ENCODE peak calls at places on chromosomes 16 and 17, in ten cellular contexts. O, L, M, B, J, P, I, U, S and C are unnamed samples.

GRCh38 chr16:79334127-79334526 is 266.4 kb downstream of the MAF start:
- DNase-seq in U (peak; percentile 26), O (no peak), B (no peak), S (peak; percentile 50), M (no peak), L (no peak), I (no peak), P (no peak), J (no peak), C (no peak)

GRCh38 chr17:11705111-11705510 is 106.8 kb downstream of the DNAH9 start:
- DNase-seq in U (no peak), P (no peak), O (no peak), L (peak; percentile 3), J (no peak), M (no peak), B (no peak), S (no peak), I (no peak), C (no peak)

GRCh38 chr17:77494664-77495435 is 354.1 kb downstream of the SEC14L1 start:
- DNase-seq in S (peak; percentile 84), J (peak; percentile 49), L (peak; percentile 74), P (peak; percentile 77), B (peak; percentile 82), I (peak; percentile 58), M (peak; percentile 50), O (peak; percentile 79), U (peak; percentile 80), C (peak; percentile 63)

GRCh38 chr16:4152267-4152666 is 36.0 kb upstream of the ADCY9 start:
- DNase-seq in U (no peak), M (no peak), I (no peak), P (no peak), L (no peak), O (no peak), S (no peak), J (no peak), B (no peak), C (no peak)

GRCh38 chr17:68197997-68198930 is 49.6 kb upstream of the AMZ2 start:
- DNase-seq in B (no peak), P (no peak), L (no peak), I (no peak), U (peak; percentile 47), J (no peak), S (no peak), O (no peak), M (no peak), C (peak; percentile 69)

GRCh38 chr16:68257906-68258800 is 6.2 kb upstream of the SLC7A6 start:
- DNase-seq in B (no peak), U (no peak), J (no peak), M (peak; percentile 35), L (peak; percentile 77), P (peak; percentile 50), I (no peak), O (no peak), S (peak; percentile 70), C (peak; percentile 59)

GRCh38 chr17:39195568-39196160 is 1.8 kb downstream of the CACNB1 start:
- DNase-seq in B (peak; percentile 49), U (no peak), J (no peak), L (no peak), M (peak; percentile 59), O (no peak), S (peak; percentile 65), I (no peak), P (no peak), C (peak; percentile 51)

GRCh38 chr16:88387941-88388627 is 5.3 kb downstream of the ZNF469 start:
- DNase-seq in S (peak; percentile 89), I (no peak), B (no peak), P (peak; percentile 38), L (no peak), J (no peak), O (peak; percentile 84), U (no peak), M (peak; percentile 66), C (peak; percentile 29)

GRCh38 chr16:13939821-13940220 is 19.9 kb downstream of the ERCC4 start:
- DNase-seq in J (no peak), M (no peak), U (no peak), P (no peak), B (no peak), S (no peak), I (no peak), L (no peak), O (no peak), C (peak; percentile 76)

DNA sequence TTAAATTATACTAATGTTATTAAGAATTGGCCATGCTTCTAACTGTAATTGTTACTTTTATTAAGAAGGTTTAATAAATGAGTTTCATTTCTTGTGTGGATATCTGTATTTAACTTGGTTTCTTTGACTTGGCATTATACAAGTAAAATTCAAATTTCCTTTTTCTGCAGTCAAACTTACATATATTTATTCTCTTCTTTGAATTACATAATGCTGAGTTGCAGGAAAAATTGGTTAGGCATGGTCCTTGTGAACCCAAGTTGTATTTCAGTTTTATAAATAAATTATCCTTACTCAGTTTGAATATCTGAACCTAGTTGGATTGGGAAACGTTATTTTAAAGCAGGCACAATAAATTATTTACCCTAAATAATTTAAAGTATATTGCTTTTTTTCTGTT is 54.8 kb downstream of the NLK start:
- DNase-seq in J (no peak), I (no peak), S (no peak), P (no peak), M (no peak), U (no peak), O (no peak), L (no peak), B (no peak), C (no peak)
- H3K4me3 ChIP-seq in J (no peak overlapping the region), I (no peak overlapping the region), S (no peak overlapping the region), P (no peak overlapping the region), M (no peak overlapping the region), U (no peak overlapping the region), O (no peak overlapping the region), L (no peak overlapping the region), B (no peak overlapping the region), C (no peak overlapping the region)

GRCh38 chr17:42548070-42548837 is 4.5 kb upstream of the HSD17B1 start:
- DNase-seq in M (peak; percentile 54), J (no peak), I (peak; percentile 59), O (peak; percentile 85), P (peak; percentile 57), S (peak; percentile 89), B (no peak), L (peak; percentile 68), U (peak; percentile 94), C (peak; percentile 90)
- H3K4me3 ChIP-seq in M (no peak overlapping the region), J (peak overlapping the region; percentile 32), I (peak overlapping the region; percentile 52), O (peak overlapping the region; percentile 39), P (peak overlapping the region; percentile 52), S (peak overlapping the region; percentile 42), B (no peak overlapping the region), L (peak overlapping the region; percentile 52), U (no peak overlapping the region), C (peak overlapping the region; percentile 44)

GRCh38 chr16:69350536-69351133 is 951 bp downstream of the TMED6 start:
- DNase-seq in I (no peak), U (no peak), B (no peak), O (no peak), M (no peak), J (no peak), L (no peak), P (no peak), S (no peak), C (no peak)
- H3K4me3 ChIP-seq in I (no peak overlapping the region), U (no peak overlapping the region), B (no peak overlapping the region), O (no peak overlapping the region), M (no peak overlapping the region), J (no peak overlapping the region), L (no peak overlapping the region), P (no peak overlapping the region), S (no peak overlapping the region), C (no peak overlapping the region)

GRCh38 chr17:16352303-16352837 is 899 bp downstream of the CENPV start:
- DNase-seq in U (peak; percentile 84), L (peak; percentile 37), P (peak; percentile 18), M (peak; percentile 42), B (peak; percentile 27), S (no peak), J (no peak), I (no peak), O (no peak), C (peak; percentile 19)

GRCh38 chr17:16352838-16353701 is at the start of gene CENPV:
- DNase-seq in P (peak; percentile 32), L (peak; percentile 28), J (no peak), B (peak; percentile 16), U (peak; percentile 89), O (peak; percentile 20), M (peak; percentile 40), I (peak; percentile 54), S (peak; percentile 66), C (peak; percentile 44)

GRCh38 chr17:16354585-16354984 is 1.3 kb upstream of the CENPV start:
- DNase-seq in U (no peak), O (no peak), J (no peak), M (no peak), P (no peak), S (no peak), L (no peak), I (no peak), B (no peak), C (no peak)

GRCh38 chr17:16351831-16352230 is 1.4 kb downstream of the CENPV start:
- DNase-seq in M (peak; percentile 72), J (no peak), U (no peak), S (no peak), O (no peak), P (no peak), B (peak; percentile 56), L (peak; percentile 66), I (no peak), C (peak; percentile 44)

GRCh38 chr17:16353702-16354174 is 469 bp upstream of the CENPV start:
- DNase-seq in S (no peak), I (no peak), U (no peak), J (no peak), P (no peak), O (no peak), L (no peak), B (no peak), M (no peak), C (no peak)
- H3K4me3 ChIP-seq in S (peak overlapping the region; percentile 63), I (peak overlapping the region; percentile 46), U (no peak overlapping the region), J (peak overlapping the region; percentile 96), P (peak overlapping the region; percentile 80), O (peak overlapping the region; percentile 62), L (peak overlapping the region; percentile 67), B (peak overlapping the region; percentile 66), M (peak overlapping the region; percentile 44), C (peak overlapping the region; percentile 29)

GRCh38 chr16:55042556-55043432 is 112.1 kb downstream of the IRX5 start:
- DNase-seq in S (no peak), I (no peak), O (no peak), M (no peak), U (no peak), B (no peak), P (no peak), L (no peak), J (no peak), C (no peak)
- H3K4me3 ChIP-seq in S (no peak overlapping the region), I (no peak overlapping the region), O (no peak overlapping the region), M (no peak overlapping the region), U (no peak overlapping the region), B (no peak overlapping the region), P (no peak overlapping the region), L (no peak overlapping the region), J (no peak overlapping the region), C (no peak overlapping the region)